ENCODE peak calls at places on chromosomes 7 and 10, in ten cellular contexts. X is naive thymus-derived CD8-positive, alpha-beta T cell; E is NCI-H2171 treated with DMSO at 0.1 percent for 48 hours; U is pancreas; B is HT-29; M is HT1080; D is Jurkat, Clone E6-1; I is neural crest cell; K is GM18507; T is neural progenitor cell. H is an unnamed sample.

GRCh38 chr10:103917326-103918052 is 495 bp downstream of the STN1 start:
- DNase-seq in I (peak), B (peak), D (peak), T (peak), E (peak), M (no peak), X (no peak), U (no peak), K (no peak), H (peak)

GRCh38 chr10:3472705-3473078 is 300.1 kb upstream of the PITRM1 start:
- DNase-seq in X (no peak), E (no peak), B (peak), U (no peak), M (no peak), I (no peak), T (no peak), K (no peak), D (no peak), H (no peak)

GRCh38 chr7:158255156-158255555 is 332.5 kb downstream of the PTPRN2 start:
- DNase-seq in I (no peak), U (no peak), E (no peak), B (no peak), X (no peak), M (no peak), D (no peak), K (no peak), T (no peak), H (no peak)

GRCh38 chr7:7912937-7913336 is 55.7 kb upstream of the GLCCI1 start:
- DNase-seq in D (no peak), T (no peak), M (no peak), U (no peak), I (no peak), E (no peak), K (no peak), B (no peak), X (no peak), H (no peak)

GRCh38 chr10:110792476-110792875 is 79.3 kb upstream of the PDCD4 start:
- DNase-seq in T (no peak), I (no peak), U (no peak), M (no peak), B (no peak), D (no peak), X (no peak), E (no peak), K (no peak), H (no peak)

GRCh38 chr10:80132299-80133139 is at the start of gene PLAC9:
- DNase-seq in K (no peak), T (peak), E (no peak), X (no peak), D (no peak), I (peak), M (no peak), U (no peak), B (no peak), H (no peak)

GRCh38 chr10:26946103-26946907 is 85.5 kb upstream of the ABI1 start:
- DNase-seq in T (no peak), M (no peak), I (no peak), X (no peak), U (no peak), B (no peak), K (no peak), D (no peak), E (no peak), H (no peak)

GRCh38 chr7:8303904-8304528 is 42.0 kb upstream of the ICA1 start:
- DNase-seq in D (no peak), U (no peak), K (no peak), B (no peak), I (no peak), E (peak), T (no peak), M (no peak), X (no peak), H (no peak)

GRCh38 chr10:125079091-125079600 is 81.2 kb downstream of the CTBP2 start:
- DNase-seq in K (no peak), I (no peak), X (no peak), M (no peak), U (no peak), B (no peak), E (no peak), T (no peak), D (no peak), H (no peak)

GRCh38 chr7:36232971-36233550 is 80.0 kb downstream of the EEPD1 start:
- DNase-seq in M (no peak), I (no peak), B (no peak), E (no peak), X (no peak), K (no peak), U (no peak), T (no peak), D (no peak), H (no peak)

GRCh38 chr10:97685395-97685958 is 1.6 kb downstream of the AVPI1 start:
- DNase-seq in E (no peak), U (peak), B (peak), K (no peak), X (no peak), I (no peak), T (peak), M (peak), D (no peak), H (no peak)

GRCh38 chr10:133292919-133293809 is 15.5 kb downstream of the TUBGCP2 start:
- DNase-seq in B (no peak), E (no peak), T (no peak), X (no peak), D (no peak), I (no peak), K (no peak), M (peak), U (no peak), H (no peak)

GRCh38 chr10:73850863-73851461 is 23.4 kb downstream of the CAMK2G start:
- DNase-seq in D (no peak), E (no peak), X (no peak), K (no peak), I (no peak), M (no peak), B (no peak), T (no peak), U (no peak), H (no peak)

GRCh38 chr7:98458090-98458875 is 57.4 kb upstream of the BAIAP2L1 start:
- DNase-seq in K (no peak), M (peak), D (no peak), I (no peak), U (no peak), B (no peak), E (no peak), T (no peak), X (no peak), H (no peak)

GRCh38 chr10:95445837-95446347 is 115.3 kb downstream of the SORBS1 start:
- DNase-seq in I (peak), B (peak), T (peak), E (peak), K (peak), U (peak), D (peak), M (peak), X (peak), H (no peak)

GRCh38 chr7:16265863-16266458 is 155.4 kb downstream of the CRPPA start:
- DNase-seq in U (no peak), I (no peak), M (no peak), E (no peak), D (no peak), B (no peak), K (no peak), X (no peak), T (no peak), H (no peak)

GRCh38 chr10:128073880-128074279 is 52.3 kb downstream of the MKI67 start:
- DNase-seq in D (no peak), B (no peak), U (no peak), E (no peak), K (no peak), I (no peak), M (no peak), X (no peak), T (no peak), H (no peak)

GRCh38 chr10:3494879-3495230 is 290.2 kb downstream of the KLF6 start:
- DNase-seq in D (no peak), U (no peak), M (no peak), E (no peak), B (no peak), I (no peak), K (no peak), X (no peak), T (no peak), H (no peak)

GRCh38 chr7:92740713-92741126 is 95.7 kb downstream of the CDK6 start:
- DNase-seq in T (no peak), X (no peak), E (no peak), U (no peak), B (no peak), I (no peak), K (no peak), M (peak), D (no peak), H (no peak)

GRCh38 chr7:148382585-148382984 is 208.0 kb upstream of the C7orf33 start:
- DNase-seq in I (no peak), E (no peak), X (no peak), B (no peak), D (no peak), U (no peak), M (no peak), K (no peak), T (no peak), H (no peak)

GRCh38 chr7:100835903-100836811 is 8.8 kb upstream of the EPHB4 start:
- DNase-seq in U (no peak), T (peak), K (no peak), X (no peak), M (no peak), I (no peak), D (no peak), B (peak), E (no peak), H (no peak)

GRCh38 chr7:170551-171363 is 21.6 kb upstream of the FAM20C start:
- DNase-seq in T (no peak), I (no peak), X (no peak), K (no peak), D (no peak), B (no peak), E (no peak), U (no peak), M (no peak), H (no peak)